ENCODE peak calls at places on chromosome 4, in five cellular contexts. H is EH; Y is transverse colon; F is HCT116; I is stimulated activated naive CD4-positive, alpha-beta T cell. Q is an unnamed sample.

GRCh38 chr4:146639414-146639814 is 721 bp downstream of the POU4F2 start:
- DNase-seq in H (no peak), F (no peak), Y (no peak), I (no peak), Q (no peak)

GRCh38 chr4:42633605-42634388 is 23.1 kb downstream of the ATP8A1 start:
- DNase-seq in H (no peak), I (no peak), F (no peak), Y (no peak), Q (peak)

GRCh38 chr4:1294891-1295290 is 5.2 kb downstream of the MAEA start:
- DNase-seq in Y (no peak), F (no peak), H (no peak), I (no peak), Q (no peak)

GRCh38 chr4:137421796-137422195 is 110.5 kb downstream of the PCDH18 start:
- DNase-seq in I (no peak), H (peak), Y (no peak), F (no peak), Q (no peak)

GRCh38 chr4:111400736-111401135 is 744.5 kb upstream of the FAM241A start:
- DNase-seq in F (no peak), I (no peak), H (peak), Y (no peak), Q (no peak)

GRCh38 chr4:164396439-164396838 is 357.5 kb upstream of the SMIM31 start:
- DNase-seq in Y (no peak), I (no peak), F (no peak), H (no peak), Q (no peak)

GRCh38 chr4:8723222-8723980 is 130.8 kb downstream of the CPZ start:
- DNase-seq in Y (peak), F (no peak), I (no peak), H (no peak), Q (no peak)

GRCh38 chr4:3176625-3177229 is 72.2 kb upstream of the MSANTD1 start:
- DNase-seq in I (no peak), H (no peak), F (no peak), Y (no peak), Q (no peak)

GRCh38 chr4:183173580-183174526 is 74.8 kb downstream of the WWC2 start:
- DNase-seq in F (no peak), Y (no peak), I (no peak), H (peak), Q (no peak)

GRCh38 chr4:1512738-1513660 is 106.8 kb upstream of the NKX1-1 start:
- DNase-seq in H (peak), Y (peak), F (peak), I (no peak), Q (no peak)

GRCh38 chr4:41384992-41385391 is 128.3 kb downstream of the UCHL1 start:
- DNase-seq in I (no peak), Y (peak), H (peak), F (no peak), Q (no peak)

GRCh38 chr4:188779586-188779985 is 640.3 kb downstream of the TRIML1 start:
- DNase-seq in I (no peak), H (no peak), F (no peak), Y (no peak), Q (no peak)

Q was measured in GM13977.